ENCODE peak calls at places on chromosomes 1 and 21, in five cellular contexts. D is stimulated activated CD8-positive, alpha-beta memory T cell treated with anti-CD3 and anti-CD28 coated beads, Interleukin-4, amount 100 ng/mL, for 1 hour; A is anterior cingulate cortex; Z is iris pigment epithelial cell; E is RKO. I is an unnamed sample.
A peak's percentile ranks its signal among the peaks of the same experiment; 100 is the strongest.

GRCh38 chr1:230632273-230632873 is 9.9 kb upstream of the COG2 start:
- DNase-seq in D (no peak), A (peak; percentile 20), Z (peak; percentile 51), E (peak; percentile 71), I (peak; percentile 37)

GRCh38 chr1:41823453-41823852 is 95.3 kb downstream of the HIVEP3 start:
- DNase-seq in D (no peak), A (no peak), Z (no peak), E (no peak), I (no peak)

GRCh38 chr1:228998179-228998578 is 262.9 kb downstream of the RHOU start:
- DNase-seq in D (no peak), A (no peak), Z (no peak), E (no peak), I (no peak)

GRCh38 chr1:41539999-41540398 is 55.5 kb upstream of the EDN2 start:
- DNase-seq in D (no peak), A (no peak), Z (no peak), E (no peak), I (no peak)

GRCh38 chr1:175564723-175565122 is 178.7 kb downstream of the TNR start:
- DNase-seq in D (no peak), A (no peak), Z (no peak), E (no peak), I (no peak)

GRCh38 chr1:11862890-11863289 is 4.1 kb upstream of the NPPB start:
- DNase-seq in D (no peak), A (no peak), Z (peak; percentile 19), E (no peak), I (peak; percentile 54)

GRCh38 chr21:25563399-25564116 is 43.7 kb downstream of the MRPL39 start:
- DNase-seq in D (no peak), A (no peak), Z (no peak), E (peak; percentile 36), I (no peak)

GRCh38 chr1:89733748-89734147 is 87.1 kb upstream of the LRRC8D start:
- DNase-seq in D (no peak), A (no peak), Z (no peak), E (no peak), I (no peak)

GRCh38 chr1:94608142-94608851 is 66.7 kb upstream of the F3 start:
- DNase-seq in D (no peak), A (no peak), Z (no peak), E (no peak), I (no peak)

GRCh38 chr21:15121655-15122120 is 56.9 kb upstream of the NRIP1 start:
- DNase-seq in D (no peak), A (no peak), Z (peak; percentile 79), E (no peak), I (no peak)

GRCh38 chr1:1079408-1080121 is 5.5 kb upstream of the RNF223 start:
- DNase-seq in D (no peak), A (no peak), Z (peak; percentile 66), E (peak; percentile 91), I (peak; percentile 89)

GRCh38 chr1:3691421-3692204 is 39.3 kb downstream of the TP73 start:
- DNase-seq in D (no peak), A (no peak), Z (no peak), E (no peak), I (no peak)

GRCh38 chr1:114153051-114153620 is 533 bp downstream of the SYT6 start:
- DNase-seq in D (no peak), A (no peak), Z (no peak), E (no peak), I (no peak)

GRCh38 chr1:16375521-16376359 is 8.7 kb downstream of the SZRD1 start:
- DNase-seq in D (no peak), A (no peak), Z (peak; percentile 83), E (no peak), I (no peak)

GRCh38 chr1:41627491-41628280 is 143.2 kb upstream of the EDN2 start:
- DNase-seq in D (no peak), A (no peak), Z (no peak), E (no peak), I (no peak)

GRCh38 chr1:61169634-61170033 is 87.3 kb downstream of the NFIA start:
- DNase-seq in D (no peak), A (no peak), Z (no peak), E (no peak), I (no peak)

GRCh38 chr21:45372732-45373355 is 32.1 kb upstream of the COL18A1 start:
- DNase-seq in D (no peak), A (no peak), Z (peak; percentile 49), E (peak; percentile 5), I (peak; percentile 78)

GRCh38 chr1:230808268-230808872 is 60.0 kb downstream of the C1orf198 start:
- DNase-seq in D (no peak), A (no peak), Z (no peak), E (no peak), I (no peak)

GRCh38 chr1:236144446-236145150 is 2.3 kb downstream of the GPR137B start:
- DNase-seq in D (no peak), A (peak; percentile 11), Z (no peak), E (peak; percentile 48), I (no peak)

GRCh38 chr1:111225091-111225490 is 2.4 kb upstream of the CHI3L2 start:
- DNase-seq in D (no peak), A (no peak), Z (no peak), E (no peak), I (no peak)

GRCh38 chr1:45767035-45767434 is 16.6 kb upstream of the IPP start:
- DNase-seq in D (no peak), A (no peak), Z (peak; percentile 67), E (no peak), I (no peak)

GRCh38 chr1:6245869-6246496 is 2.0 kb downstream of the HES3 start:
- DNase-seq in D (no peak), A (peak; percentile 21), Z (peak; percentile 47), E (no peak), I (no peak)

I was measured in RWPE1.